ENCODE peak calls at places on chromosomes 12 and 14, in ten cellular contexts. One of them, this sample, is unnamed.

GRCh38 chr14:53640695-53641094 is 315.9 kb downstream of the BMP4 start:
- DNase-seq in tibial nerve: no peak
- DNase-seq in K562: no peak
- DNase-seq in ovary: no peak
- DNase-seq in thyroid gland: no peak
- DNase-seq in HepG2: no peak
- DNase-seq in gastrocnemius medialis: no peak
- DNase-seq in upper lobe of left lung: no peak
- DNase-seq in heart left ventricle: no peak
- DNase-seq in body of pancreas: peak
- DNase-seq in this sample: no peak

GRCh38 chr12:131283191-131283861 is 329.6 kb downstream of the ADGRD1 start:
- DNase-seq in heart left ventricle: no peak
- DNase-seq in upper lobe of left lung: peak
- DNase-seq in gastrocnemius medialis: no peak
- DNase-seq in tibial nerve: peak
- DNase-seq in body of pancreas: no peak
- DNase-seq in K562: no peak
- DNase-seq in ovary: no peak
- DNase-seq in thyroid gland: no peak
- DNase-seq in HepG2: no peak
- DNase-seq in this sample: no peak

GRCh38 chr12:45611061-45611460 is 118.4 kb upstream of the ARID2 start:
- DNase-seq in tibial nerve: no peak
- DNase-seq in thyroid gland: no peak
- DNase-seq in gastrocnemius medialis: no peak
- DNase-seq in HepG2: no peak
- DNase-seq in heart left ventricle: no peak
- DNase-seq in body of pancreas: no peak
- DNase-seq in K562: no peak
- DNase-seq in upper lobe of left lung: peak
- DNase-seq in ovary: no peak
- DNase-seq in this sample: no peak

GRCh38 chr12:19402743-19403400 is 36.4 kb upstream of the AEBP2 start:
- DNase-seq in HepG2: peak
- DNase-seq in ovary: no peak
- DNase-seq in gastrocnemius medialis: peak
- DNase-seq in thyroid gland: peak
- DNase-seq in body of pancreas: peak
- DNase-seq in heart left ventricle: peak
- DNase-seq in tibial nerve: no peak
- DNase-seq in upper lobe of left lung: no peak
- DNase-seq in K562: no peak
- DNase-seq in this sample: peak

GRCh38 chr14:53278602-53279506 is 125.7 kb upstream of the DDHD1 start:
- DNase-seq in HepG2: peak
- DNase-seq in tibial nerve: no peak
- DNase-seq in heart left ventricle: no peak
- DNase-seq in thyroid gland: no peak
- DNase-seq in upper lobe of left lung: no peak
- DNase-seq in gastrocnemius medialis: no peak
- DNase-seq in body of pancreas: no peak
- DNase-seq in ovary: no peak
- DNase-seq in K562: no peak
- DNase-seq in this sample: no peak

GRCh38 chr12:84911331-84912190 is 1.0 kb downstream of the SLC6A15 start:
- DNase-seq in gastrocnemius medialis: no peak
- DNase-seq in body of pancreas: no peak
- DNase-seq in upper lobe of left lung: peak
- DNase-seq in thyroid gland: peak
- DNase-seq in HepG2: no peak
- DNase-seq in heart left ventricle: no peak
- DNase-seq in tibial nerve: peak
- DNase-seq in K562: no peak
- DNase-seq in ovary: no peak
- DNase-seq in this sample: no peak

GRCh38 chr12:95146767-95147166 is 70.5 kb downstream of the FGD6 start:
- DNase-seq in K562: no peak
- DNase-seq in HepG2: no peak
- DNase-seq in gastrocnemius medialis: no peak
- DNase-seq in ovary: no peak
- DNase-seq in thyroid gland: no peak
- DNase-seq in upper lobe of left lung: no peak
- DNase-seq in tibial nerve: no peak
- DNase-seq in body of pancreas: no peak
- DNase-seq in heart left ventricle: no peak
- DNase-seq in this sample: no peak

GRCh38 chr12:4015225-4016076 is 142.3 kb upstream of the PARP11 start:
- DNase-seq in HepG2: peak
- DNase-seq in K562: no peak
- DNase-seq in thyroid gland: no peak
- DNase-seq in ovary: no peak
- DNase-seq in heart left ventricle: no peak
- DNase-seq in body of pancreas: peak
- DNase-seq in tibial nerve: no peak
- DNase-seq in gastrocnemius medialis: no peak
- DNase-seq in upper lobe of left lung: no peak
- DNase-seq in this sample: peak

GRCh38 chr12:78888583-78888982 is 24.0 kb downstream of the SYT1 start:
- DNase-seq in heart left ventricle: no peak
- DNase-seq in tibial nerve: no peak
- DNase-seq in upper lobe of left lung: no peak
- DNase-seq in gastrocnemius medialis: no peak
- DNase-seq in body of pancreas: no peak
- DNase-seq in K562: no peak
- DNase-seq in thyroid gland: no peak
- DNase-seq in ovary: no peak
- DNase-seq in HepG2: no peak
- DNase-seq in this sample: no peak

GRCh38 chr14:32818576-32818975 is 120.1 kb upstream of the NPAS3 start:
- DNase-seq in body of pancreas: no peak
- DNase-seq in gastrocnemius medialis: no peak
- DNase-seq in upper lobe of left lung: no peak
- DNase-seq in heart left ventricle: no peak
- DNase-seq in HepG2: no peak
- DNase-seq in thyroid gland: no peak
- DNase-seq in K562: no peak
- DNase-seq in tibial nerve: no peak
- DNase-seq in ovary: no peak
- DNase-seq in this sample: no peak

GRCh38 chr12:47750916-47751470 is 7.7 kb downstream of the RAPGEF3 start:
- DNase-seq in body of pancreas: no peak
- DNase-seq in thyroid gland: no peak
- DNase-seq in ovary: no peak
- DNase-seq in upper lobe of left lung: no peak
- DNase-seq in heart left ventricle: no peak
- DNase-seq in K562: no peak
- DNase-seq in HepG2: no peak
- DNase-seq in tibial nerve: no peak
- DNase-seq in gastrocnemius medialis: no peak
- DNase-seq in this sample: no peak

GRCh38 chr12:52266514-52266913 is 7.9 kb upstream of the KRT86 start:
- DNase-seq in HepG2: no peak
- DNase-seq in K562: no peak
- DNase-seq in ovary: no peak
- DNase-seq in body of pancreas: peak
- DNase-seq in gastrocnemius medialis: no peak
- DNase-seq in upper lobe of left lung: no peak
- DNase-seq in heart left ventricle: peak
- DNase-seq in tibial nerve: no peak
- DNase-seq in thyroid gland: no peak
- DNase-seq in this sample: no peak

GRCh38 chr12:68317047-68317667 is 15.0 kb downstream of the MDM1 start:
- DNase-seq in thyroid gland: peak
- DNase-seq in body of pancreas: peak
- DNase-seq in tibial nerve: peak
- DNase-seq in heart left ventricle: no peak
- DNase-seq in gastrocnemius medialis: no peak
- DNase-seq in ovary: no peak
- DNase-seq in K562: peak
- DNase-seq in HepG2: peak
- DNase-seq in upper lobe of left lung: no peak
- DNase-seq in this sample: no peak

DNA sequence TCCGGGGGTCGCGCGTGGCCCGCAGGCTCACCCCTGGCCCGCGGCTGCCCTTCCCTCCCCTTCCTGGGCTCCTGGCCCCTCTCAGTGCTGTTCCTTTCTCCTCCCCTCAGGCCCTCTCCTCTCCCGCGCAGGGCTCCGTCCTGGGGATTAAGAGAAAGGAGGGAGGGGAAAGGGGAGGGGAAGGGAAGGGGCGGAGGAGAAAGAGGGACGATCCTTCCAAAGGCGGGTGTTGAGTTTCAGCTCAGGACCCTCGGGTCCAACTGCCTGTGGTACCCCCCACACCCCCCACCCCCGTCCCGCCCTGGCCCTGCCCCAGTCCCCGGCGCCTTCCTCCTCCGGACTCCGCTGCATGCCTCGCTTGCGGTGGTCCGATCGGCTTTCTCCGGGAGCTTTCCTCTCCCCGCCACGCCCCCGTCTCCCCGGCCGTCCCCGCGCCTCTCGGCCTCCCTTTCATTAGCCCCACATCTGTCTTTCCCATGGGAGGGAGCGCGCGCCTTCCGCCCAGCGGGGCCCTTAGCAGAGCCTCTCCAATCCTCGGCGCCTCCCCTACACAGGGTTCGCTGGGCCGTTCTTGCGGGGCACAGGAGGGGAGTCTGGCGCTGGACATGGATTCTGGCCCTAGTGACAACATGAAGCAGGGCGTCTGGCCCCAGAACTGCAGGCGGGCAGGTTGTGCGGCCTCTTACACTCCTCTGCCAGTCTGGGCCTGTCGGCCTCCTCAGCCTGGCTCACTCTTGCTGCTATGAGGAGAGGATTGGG is 1.4 kb upstream of the EFS start:
- DNase-seq in tibial nerve: peak
- DNase-seq in HepG2: no peak
- DNase-seq in ovary: peak
- DNase-seq in K562: no peak
- DNase-seq in thyroid gland: peak
- DNase-seq in gastrocnemius medialis: no peak
- DNase-seq in body of pancreas: peak
- DNase-seq in upper lobe of left lung: peak
- DNase-seq in heart left ventricle: peak
- DNase-seq in this sample: no peak
- TF ChIP-seq POLR2A in tibial nerve: peak
- TF ChIP-seq POLR2A in HepG2: no peak
- TF ChIP-seq POLR2A in ovary: peak
- TF ChIP-seq POLR2A in K562: no peak
- TF ChIP-seq POLR2A in thyroid gland: no peak
- TF ChIP-seq POLR2A in gastrocnemius medialis: no peak
- TF ChIP-seq POLR2A in body of pancreas: no peak
- TF ChIP-seq POLR2A in upper lobe of left lung: no peak
- TF ChIP-seq POLR2A in heart left ventricle: no peak
- TF ChIP-seq POLR2A in this sample: no peak

DNA sequence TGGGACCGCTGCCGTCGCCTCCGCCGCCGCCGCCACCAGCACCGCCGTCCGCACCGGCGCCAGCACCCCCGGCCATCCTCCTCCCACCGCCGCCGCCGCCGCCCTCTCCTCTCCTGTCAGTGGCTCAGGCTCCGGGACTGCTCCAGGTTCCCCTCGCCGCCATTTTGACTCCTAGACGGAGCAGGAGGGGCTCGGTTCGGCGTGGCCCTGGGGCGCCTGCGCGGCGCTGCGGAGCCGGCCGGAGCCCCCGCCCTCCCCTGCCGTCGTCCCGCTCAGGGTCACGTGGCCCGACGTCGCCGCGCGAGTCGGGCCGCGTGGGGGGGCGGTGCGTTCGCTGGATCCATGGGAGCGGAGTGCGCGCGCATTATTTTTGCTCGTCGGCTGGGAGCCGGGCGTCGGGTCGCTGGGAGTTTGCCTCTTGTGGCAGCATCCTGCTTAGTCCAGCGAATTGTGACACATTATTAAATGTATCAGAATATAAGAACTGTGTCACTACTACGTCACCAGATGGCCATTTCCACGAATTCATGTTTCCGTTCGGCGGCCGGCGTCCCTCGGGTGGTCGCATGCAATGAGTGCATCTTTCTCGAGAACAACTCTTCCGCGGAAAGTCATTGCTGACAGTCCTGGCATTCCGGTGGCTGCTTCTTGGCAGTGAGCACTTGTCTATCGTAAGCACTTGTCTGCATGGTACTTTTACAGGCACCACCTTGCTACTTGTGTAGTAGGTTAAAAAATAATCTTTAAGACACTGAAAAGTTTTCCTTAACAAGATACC is at the start of gene BTBD7:
- DNase-seq in upper lobe of left lung: peak
- DNase-seq in HepG2: peak
- DNase-seq in tibial nerve: peak
- DNase-seq in gastrocnemius medialis: peak
- DNase-seq in body of pancreas: peak
- DNase-seq in K562: peak
- DNase-seq in heart left ventricle: peak
- DNase-seq in thyroid gland: peak
- DNase-seq in ovary: peak
- DNase-seq in this sample: peak
- TF ChIP-seq POLR2A in upper lobe of left lung: peak
- TF ChIP-seq POLR2A in HepG2: no peak
- TF ChIP-seq POLR2A in tibial nerve: peak
- TF ChIP-seq POLR2A in gastrocnemius medialis: peak
- TF ChIP-seq POLR2A in body of pancreas: peak
- TF ChIP-seq POLR2A in K562: peak
- TF ChIP-seq POLR2A in heart left ventricle: no peak
- TF ChIP-seq POLR2A in thyroid gland: no peak
- TF ChIP-seq POLR2A in ovary: peak
- TF ChIP-seq POLR2A in this sample: no peak

GRCh38 chr12:13198240-13198639 is 1.7 kb downstream of the EMP1 start:
- DNase-seq in gastrocnemius medialis: no peak
- DNase-seq in body of pancreas: no peak
- DNase-seq in HepG2: no peak
- DNase-seq in thyroid gland: no peak
- DNase-seq in tibial nerve: no peak
- DNase-seq in K562: no peak
- DNase-seq in heart left ventricle: no peak
- DNase-seq in ovary: no peak
- DNase-seq in upper lobe of left lung: no peak
- DNase-seq in this sample: no peak
- TF ChIP-seq POLR2A in gastrocnemius medialis: no peak
- TF ChIP-seq POLR2A in body of pancreas: no peak
- TF ChIP-seq POLR2A in HepG2: no peak
- TF ChIP-seq POLR2A in thyroid gland: no peak
- TF ChIP-seq POLR2A in tibial nerve: no peak
- TF ChIP-seq POLR2A in K562: no peak
- TF ChIP-seq POLR2A in heart left ventricle: no peak
- TF ChIP-seq POLR2A in ovary: no peak
- TF ChIP-seq POLR2A in upper lobe of left lung: no peak
- TF ChIP-seq POLR2A in this sample: no peak

DNA sequence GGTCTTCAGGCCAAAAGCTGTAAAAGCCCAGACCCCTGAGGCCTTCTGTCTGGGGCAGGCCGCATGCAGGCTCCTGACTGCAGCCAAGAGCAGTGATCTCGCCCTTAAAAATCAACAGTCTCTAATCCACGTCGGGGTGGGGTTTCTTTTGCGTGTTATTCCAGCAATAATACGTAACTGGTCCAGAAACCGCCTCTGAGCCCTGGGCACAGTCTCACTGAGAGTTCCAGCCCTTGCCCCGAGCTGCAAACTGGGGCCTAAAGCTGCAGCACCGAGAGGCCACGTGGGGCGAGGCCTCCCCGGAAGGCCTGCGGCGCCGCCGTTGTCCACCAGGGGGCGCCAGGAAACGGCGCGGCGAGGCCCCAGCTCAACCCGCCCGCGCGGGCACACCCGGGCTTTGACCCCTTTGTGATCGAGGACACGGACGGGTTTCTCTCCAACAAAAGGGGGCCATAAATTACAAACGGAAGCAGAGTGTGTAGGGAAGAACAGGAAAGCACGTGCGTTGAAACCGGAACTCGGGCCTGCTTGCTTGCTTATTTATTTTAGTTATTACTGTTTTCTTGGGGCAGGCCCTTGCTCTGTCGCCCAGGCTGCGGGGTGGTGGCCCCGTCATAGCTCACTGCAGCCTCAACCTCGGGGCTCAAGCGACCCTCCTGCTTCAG is 87.2 kb downstream of the NINJ2 start:
- DNase-seq in tibial nerve: peak
- DNase-seq in gastrocnemius medialis: peak
- DNase-seq in K562: peak
- DNase-seq in thyroid gland: peak
- DNase-seq in body of pancreas: peak
- DNase-seq in ovary: peak
- DNase-seq in upper lobe of left lung: peak
- DNase-seq in HepG2: peak
- DNase-seq in heart left ventricle: peak
- DNase-seq in this sample: peak
- TF ChIP-seq POLR2A in tibial nerve: no peak
- TF ChIP-seq POLR2A in gastrocnemius medialis: no peak
- TF ChIP-seq POLR2A in K562: peak
- TF ChIP-seq POLR2A in thyroid gland: no peak
- TF ChIP-seq POLR2A in body of pancreas: no peak
- TF ChIP-seq POLR2A in ovary: no peak
- TF ChIP-seq POLR2A in upper lobe of left lung: no peak
- TF ChIP-seq POLR2A in HepG2: peak
- TF ChIP-seq POLR2A in heart left ventricle: no peak
- TF ChIP-seq POLR2A in this sample: no peak